ENCODE peak calls at places on chromosomes 6 and 20, in five cellular contexts. E, G, L, X and J are unnamed samples.

GRCh38 chr6:135251416-135251815 is 70.3 kb downstream of the MYB start:
- DNase-seq in E (no peak), G (no peak), L (no peak), X (no peak), J (no peak)

GRCh38 chr6:158803733-158804143 is 15.4 kb downstream of the EZR start:
- DNase-seq in E (no peak), G (no peak), L (no peak), X (no peak), J (no peak)

GRCh38 chr6:42148058-42148457 is 5.6 kb upstream of the C6orf132 start:
- DNase-seq in E (no peak), G (no peak), L (no peak), X (no peak), J (no peak)

GRCh38 chr6:158489441-158489840 is 70.5 kb upstream of the TMEM181 start:
- DNase-seq in E (no peak), G (no peak), L (no peak), X (no peak), J (no peak)

GRCh38 chr6:35500782-35501181 is 3.9 kb upstream of the TEAD3 start:
- DNase-seq in E (peak), G (no peak), L (no peak), X (no peak), J (no peak)

GRCh38 chr6:162856885-162857284 is 129.1 kb downstream of the PACRG start:
- DNase-seq in E (peak), G (no peak), L (no peak), X (no peak), J (no peak)

GRCh38 chr20:4667371-4667773 is 54.3 kb upstream of the PRND start:
- DNase-seq in E (peak), G (no peak), L (no peak), X (no peak), J (no peak)

GRCh38 chr6:136921521-136921935 is 573 bp upstream of the SLC35D3 start:
- DNase-seq in E (no peak), G (no peak), L (no peak), X (no peak), J (no peak)

GRCh38 chr20:9054176-9054575 is 14.7 kb upstream of the PLCB4 start:
- DNase-seq in E (no peak), G (no peak), L (no peak), X (no peak), J (no peak)

GRCh38 chr20:59821201-59821600 is 112.2 kb downstream of the SYCP2 start:
- DNase-seq in E (no peak), G (no peak), L (no peak), X (no peak), J (no peak)

GRCh38 chr20:62728781-62729300 is 20.2 kb downstream of the NTSR1 start:
- DNase-seq in E (no peak), G (no peak), L (no peak), X (no peak), J (no peak)

GRCh38 chr6:159871241-159871640 is 19.5 kb upstream of the MAS1 start:
- DNase-seq in E (no peak), G (no peak), L (no peak), X (no peak), J (no peak)

GRCh38 chr20:37314099-37314498 is 24.6 kb downstream of the MANBAL start:
- DNase-seq in E (no peak), G (no peak), L (no peak), X (no peak), J (no peak)